ENCODE peak calls at places on chromosome 5, in seven cellular contexts. S is caudate nucleus, M is left ventricle myocardium inferior, X is EL, U is H1, R is AG09319, G is glomerular endothelial cell. T is an unnamed sample.

GRCh38 chr5:68942169-68942568 is 151.6 kb upstream of the SLC30A5 start:
- DNase-seq in S (no peak), M (no peak), X (no peak), U (no peak), R (no peak), G (no peak), T (no peak)

GRCh38 chr5:43674536-43674935 is 71.6 kb downstream of the NNT start:
- DNase-seq in S (no peak), M (no peak), X (peak), U (no peak), R (no peak), G (no peak), T (no peak)

GRCh38 chr5:117077142-117077541 is 502.5 kb upstream of the SEMA6A start:
- DNase-seq in S (no peak), M (no peak), X (no peak), U (no peak), R (no peak), G (no peak), T (peak)

GRCh38 chr5:89043676-89044075 is 160.7 kb upstream of the MEF2C start:
- DNase-seq in S (no peak), M (no peak), X (no peak), U (no peak), R (no peak), G (no peak), T (peak)

GRCh38 chr5:179268966-179269693 is 76.1 kb downstream of the ADAMTS2 start:
- DNase-seq in S (no peak), M (no peak), X (peak), U (no peak), R (no peak), G (no peak), T (no peak)

GRCh38 chr5:179319741-179320281 is 25.4 kb downstream of the ADAMTS2 start:
- DNase-seq in S (no peak), M (no peak), X (peak), U (no peak), R (peak), G (no peak), T (no peak)

GRCh38 chr5:54455413-54456157 is at the start of gene HSPB3:
- DNase-seq in S (peak), M (peak), X (peak), U (no peak), R (peak), G (no peak), T (peak)

GRCh38 chr5:98349251-98349989 is 424.0 kb upstream of the RGMB start:
- DNase-seq in S (no peak), M (no peak), X (peak), U (peak), R (no peak), G (no peak), T (peak)

GRCh38 chr5:59660737-59661136 is 232.8 kb downstream of the PDE4D start:
- DNase-seq in S (no peak), M (no peak), X (peak), U (no peak), R (no peak), G (no peak), T (no peak)

GRCh38 chr5:150186137-150186536 is 3.7 kb upstream of the SLC6A7 start:
- DNase-seq in S (no peak), M (no peak), X (no peak), U (no peak), R (no peak), G (no peak), T (no peak)